ENCODE peak calls at places on chromosomes 13 and 19, in six cellular contexts. W, H, I, R, S and G are unnamed samples. For H3K9me3, the result is how much of the 10 kb centered on the place peaks cover.

GRCh38 chr19:11486661-11487503 is 6.0 kb upstream of the ELAVL3 start:
- DNase-seq in W (no peak), H (no peak), I (no peak), R (no peak), S (no peak), G (no peak)

GRCh38 chr19:53037101-53038097 is 7.1 kb upstream of the ERVV-2 start:
- DNase-seq in W (no peak), H (no peak), I (no peak), R (no peak), S (no peak), G (no peak)

GRCh38 chr13:87661471-87661870 is 9.7 kb upstream of the SLITRK5 start:
- DNase-seq in W (no peak), H (no peak), I (no peak), R (no peak), S (no peak), G (no peak)

GRCh38 chr13:32503727-32504126 is 34.9 kb downstream of the N4BP2L2 start:
- DNase-seq in W (no peak), H (no peak), I (no peak), R (no peak), S (no peak), G (no peak)

GRCh38 chr13:92260363-92260762 is 861.9 kb downstream of the GPC5 start:
- DNase-seq in W (no peak), H (no peak), I (no peak), R (no peak), S (no peak), G (no peak)

GRCh38 chr13:44951184-44951583 is 38.1 kb downstream of the NUFIP1 start:
- DNase-seq in W (no peak), H (no peak), I (no peak), R (no peak), S (no peak), G (no peak)

GRCh38 chr13:87003265-87003664 is 667.9 kb upstream of the SLITRK5 start:
- DNase-seq in W (no peak), H (no peak), I (no peak), R (no peak), S (no peak), G (no peak)

GRCh38 chr19:4521170-4521887 is 3.0 kb upstream of the PLIN4 start:
- DNase-seq in W (no peak), H (no peak), I (no peak), R (no peak), S (no peak), G (no peak)

GRCh38 chr13:92622905-92623304 is 603.7 kb upstream of the GPC6 start:
- DNase-seq in W (no peak), H (no peak), I (no peak), R (no peak), S (no peak), G (no peak)

GRCh38 chr19:2064395-2064787 is 13.3 kb upstream of the MKNK2 start:
- DNase-seq in W (no peak), H (no peak), I (no peak), R (peak), S (no peak), G (no peak)

GRCh38 chr13:110876592-110876991 is 38.3 kb downstream of the ANKRD10 start:
- DNase-seq in W (peak), H (no peak), I (no peak), R (no peak), S (no peak), G (no peak)

GRCh38 chr19:41299755-41300089 is 10.2 kb upstream of the CCDC97 start:
- DNase-seq in W (no peak), H (peak), I (no peak), R (peak), S (peak), G (peak)

GRCh38 chr13:109971745-109972090 is 185.3 kb upstream of the IRS2 start:
- DNase-seq in W (no peak), H (no peak), I (no peak), R (no peak), S (no peak), G (no peak)

GRCh38 chr13:98419786-98420559 is 156.9 kb downstream of the STK24 start:
- DNase-seq in W (no peak), H (no peak), I (no peak), R (no peak), S (no peak), G (no peak)

GRCh38 chr19:48625891-48626327 is 6.6 kb downstream of the SPHK2 start:
- DNase-seq in W (no peak), H (no peak), I (no peak), R (no peak), S (no peak), G (no peak)

GRCh38 chr13:102903659-102904407 is 58.0 kb downstream of the ERCC5 start:
- DNase-seq in W (peak), H (no peak), I (no peak), R (no peak), S (no peak), G (no peak)

GRCh38 chr13:39364797-39365468 is 238.1 kb downstream of the LHFPL6 start:
- DNase-seq in W (no peak), H (no peak), I (no peak), R (no peak), S (no peak), G (no peak)

GRCh38 chr13:27053902-27054595 is 117.6 kb downstream of the USP12 start:
- DNase-seq in W (peak), H (no peak), I (no peak), R (no peak), S (no peak), G (no peak)

GRCh38 chr13:48833412-48833811 is 142.3 kb upstream of the FNDC3A start:
- DNase-seq in W (no peak), H (no peak), I (no peak), R (no peak), S (no peak), G (no peak)

GRCh38 chr19:17002455-17002854 is 24.2 kb downstream of the CPAMD8 start:
- DNase-seq in W (no peak), H (no peak), I (no peak), R (no peak), S (no peak), G (no peak)

GRCh38 chr19:17004386-17004785 is 22.2 kb downstream of the CPAMD8 start:
- DNase-seq in W (no peak), H (no peak), I (no peak), R (no peak), S (no peak), G (no peak)

GRCh38 chr19:17005000-17005399 is 21.6 kb downstream of the CPAMD8 start:
- DNase-seq in W (no peak), H (no peak), I (no peak), R (no peak), S (no peak), G (no peak)

GRCh38 chr19:17001603-17002183 is 24.9 kb downstream of the CPAMD8 start:
- DNase-seq in W (no peak), H (peak), I (peak), R (no peak), S (no peak), G (peak)

GRCh38 chr19:17006579-17006978 is 20.0 kb downstream of the CPAMD8 start:
- DNase-seq in W (no peak), H (no peak), I (no peak), R (no peak), S (no peak), G (no peak)
- H3K9me3 ChIP-seq in W (under half), H (under half), I (under half), R (under half), S (under half), G (under half)

GRCh38 chr13:18946738-18947137 is 234.9 kb downstream of the TUBA3C start:
- DNase-seq in W (no peak), H (no peak), I (no peak), R (no peak), S (no peak), G (no peak)
- H3K9me3 ChIP-seq in W (under half), H (under half), I (under half), R (under half), S (under half), G (under half)

GRCh38 chr19:58097783-58098681 is at the start of gene ZSCAN18:
- DNase-seq in W (peak), H (peak), I (peak), R (peak), S (peak), G (peak)

GRCh38 chr19:58097349-58097748 is 682 bp downstream of the ZSCAN18 start:
- DNase-seq in W (no peak), H (no peak), I (no peak), R (no peak), S (no peak), G (no peak)

GRCh38 chr19:58096884-58097283 is 1.1 kb downstream of the ZSCAN18 start:
- DNase-seq in W (no peak), H (no peak), I (no peak), R (no peak), S (no peak), G (no peak)

GRCh38 chr19:58093071-58093470 is 5.0 kb downstream of the ZSCAN18 start:
- DNase-seq in W (no peak), H (no peak), I (no peak), R (no peak), S (no peak), G (no peak)

DNA sequence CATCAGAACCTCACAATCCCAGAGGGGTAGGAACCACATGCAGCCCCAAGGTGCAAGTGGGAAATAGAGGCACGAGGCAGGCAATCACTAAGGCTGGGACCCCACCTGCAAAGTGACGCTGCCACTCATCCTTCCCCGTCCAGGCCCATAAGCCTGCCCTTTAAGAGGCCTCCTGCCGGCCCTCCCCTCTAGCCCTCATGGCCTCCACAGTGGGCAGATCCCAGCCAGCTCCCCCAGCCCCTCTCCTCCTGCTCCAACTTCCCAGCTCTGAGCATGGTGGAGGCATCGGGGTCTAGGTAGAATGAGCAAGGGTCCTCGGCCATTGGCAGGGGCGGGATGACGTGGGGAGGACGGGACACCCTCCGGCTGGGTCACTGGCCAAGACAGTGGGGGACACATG is 2.7 kb downstream of the ZSCAN18 start:
- DNase-seq in W (no peak), H (no peak), I (no peak), R (no peak), S (no peak), G (no peak)
- H3K9me3 ChIP-seq in W (half or more), H (under half), I (under half), R (under half), S (half or more), G (under half)

GRCh38 chr13:47809411-47809810 is 191.7 kb downstream of the SUCLA2 start:
- DNase-seq in W (no peak), H (no peak), I (no peak), R (no peak), S (no peak), G (no peak)
- H3K9me3 ChIP-seq in W (under half), H (under half), I (under half), R (under half), S (under half), G (under half)

GRCh38 chr19:57560049-57560491 is 407 bp upstream of the ZNF550 start:
- DNase-seq in W (no peak), H (no peak), I (no peak), R (peak), S (no peak), G (no peak)
- H3K9me3 ChIP-seq in W (half or more), H (under half), I (under half), R (under half), S (half or more), G (under half)

DNA sequence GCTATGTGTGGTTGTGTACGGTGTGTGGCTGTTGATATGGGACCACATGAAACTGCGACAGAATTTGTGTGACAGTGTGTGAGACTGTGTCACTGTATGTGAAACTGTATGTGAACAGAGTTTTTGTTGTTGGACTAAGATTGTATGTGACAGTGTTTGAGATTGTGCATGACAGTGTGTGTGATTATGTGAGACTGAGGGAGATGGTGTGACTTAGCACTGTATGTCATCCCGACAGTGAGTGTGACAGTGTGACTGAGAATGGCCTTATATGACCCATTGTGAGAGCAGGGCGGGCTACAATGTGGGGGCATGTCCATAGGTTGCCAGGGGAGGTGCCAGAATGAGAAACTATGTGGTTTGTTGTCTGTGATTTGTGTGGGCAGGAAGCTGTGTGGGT is 930 bp downstream of the ZNF583 start:
- DNase-seq in W (no peak), H (no peak), I (no peak), R (no peak), S (no peak), G (no peak)
- H3K9me3 ChIP-seq in W (half or more), H (under half), I (under half), R (half or more), S (half or more), G (under half)

GRCh38 chr19:24140591-24140990 is 53.6 kb downstream of the ZNF254 start:
- DNase-seq in W (no peak), H (no peak), I (no peak), R (no peak), S (no peak), G (no peak)

GRCh38 chr19:24141612-24142011 is 54.6 kb downstream of the ZNF254 start:
- DNase-seq in W (no peak), H (no peak), I (no peak), R (no peak), S (no peak), G (no peak)

GRCh38 chr19:24140099-24140498 is 53.1 kb downstream of the ZNF254 start:
- DNase-seq in W (peak), H (no peak), I (no peak), R (no peak), S (no peak), G (no peak)

DNA sequence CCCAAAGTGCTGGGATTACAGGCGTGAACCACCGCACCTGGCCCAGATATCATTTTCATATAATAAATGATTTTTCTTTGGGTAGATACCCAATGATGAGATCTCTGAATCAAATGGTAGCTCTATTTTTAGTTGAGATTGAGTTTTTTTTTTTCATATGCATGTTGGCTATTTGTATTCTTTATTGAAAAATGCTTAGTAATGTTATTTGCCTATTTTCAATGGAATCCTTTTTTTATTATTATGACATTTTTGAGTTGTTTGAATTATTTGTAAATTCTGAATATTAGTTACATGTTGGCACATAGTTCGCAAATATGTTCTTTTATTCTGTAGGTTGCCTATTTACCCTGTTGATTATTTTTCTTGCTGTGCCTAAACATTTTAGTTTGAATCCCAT is 55.8 kb downstream of the ZNF254 start:
- DNase-seq in W (no peak), H (no peak), I (no peak), R (no peak), S (no peak), G (no peak)
- H3K9me3 ChIP-seq in W (half or more), H (under half), I (under half), R (under half), S (half or more), G (under half)

DNA sequence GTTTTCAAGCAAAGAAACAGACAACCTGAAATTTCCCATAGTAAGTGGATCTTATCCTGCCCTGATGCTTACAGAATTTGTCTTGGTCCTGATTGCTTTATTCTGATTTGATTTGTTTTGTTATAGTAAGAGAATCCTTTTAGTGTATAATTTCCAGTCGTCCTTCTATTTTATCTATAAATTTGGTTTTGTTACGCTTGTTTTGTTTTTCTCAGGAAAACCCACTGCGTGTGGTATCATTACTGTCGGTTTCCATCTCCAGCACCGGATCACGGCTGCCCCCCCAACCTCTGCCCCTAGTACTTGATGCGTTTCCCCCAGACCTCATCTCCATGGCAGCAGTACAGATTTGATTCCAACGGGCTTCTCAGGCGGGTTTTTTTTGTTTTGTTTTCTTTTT is 58.0 kb upstream of the PDCD5 start:
- DNase-seq in W (no peak), H (no peak), I (no peak), R (no peak), S (no peak), G (no peak)
- H3K9me3 ChIP-seq in W (under half), H (under half), I (under half), R (under half), S (under half), G (under half)

DNA sequence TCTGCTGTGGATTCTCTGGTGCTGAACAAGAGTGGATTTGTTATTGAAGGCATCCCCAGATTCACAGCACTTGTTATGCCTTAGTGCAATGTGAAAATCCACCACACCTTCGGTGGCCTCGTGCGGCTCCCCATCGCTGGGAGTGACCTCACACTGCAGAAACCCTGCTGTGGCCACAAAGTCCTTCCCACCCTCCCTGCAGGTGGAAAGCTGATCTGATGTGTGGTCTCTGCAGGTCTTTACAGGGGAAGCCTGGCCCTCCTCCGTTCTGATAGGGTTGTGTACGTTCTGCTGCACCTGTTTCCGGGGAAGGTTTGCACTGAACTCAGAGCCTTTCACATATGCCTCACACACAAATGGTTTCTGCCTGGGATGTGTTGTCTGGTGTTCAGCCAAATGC is 5.0 kb downstream of the ZNF792 start:
- DNase-seq in W (no peak), H (no peak), I (no peak), R (no peak), S (no peak), G (no peak)
- H3K9me3 ChIP-seq in W (half or more), H (half or more), I (half or more), R (half or more), S (half or more), G (half or more)